ENCODE peak calls at places on chromosomes 6 and 20, in nine cellular contexts. P is uterus; Y is psoas muscle; Q is naive thymus-derived CD4-positive, alpha-beta T cell; B is cardiac muscle cell; Z is GM23248; I is adrenal gland; H is upper lobe of left lung; O is bronchial epithelial cell. J is an unnamed sample. For H3K36me3, the result is how much of the 10 kb centered on the place peaks cover.

GRCh38 chr6:35381132-35381531 is 38.8 kb downstream of the PPARD start:
- DNase-seq in P (no peak), Y (no peak), Q (no peak), B (no peak), Z (peak), I (no peak), H (no peak), O (no peak), J (peak)

GRCh38 chr20:13661070-13661687 is 22.4 kb upstream of the TASP1 start:
- DNase-seq in P (peak), Y (no peak), Q (no peak), B (peak), Z (no peak), I (no peak), H (no peak), O (no peak), J (no peak)

GRCh38 chr6:156731436-156731835 is 45.7 kb upstream of the ARID1B start:
- DNase-seq in P (no peak), Y (no peak), Q (no peak), B (peak), Z (peak), I (peak), H (no peak), O (peak), J (peak)

GRCh38 chr6:20313086-20313485 is 88.6 kb upstream of the E2F3 start:
- DNase-seq in P (no peak), Y (no peak), Q (no peak), B (no peak), Z (no peak), I (no peak), H (no peak), O (no peak), J (no peak)

GRCh38 chr6:25054469-25054868 is 118.7 kb upstream of the RIPOR2 start:
- DNase-seq in P (no peak), Y (no peak), Q (no peak), B (peak), Z (peak), I (no peak), H (no peak), O (peak), J (peak)

GRCh38 chr6:11718031-11718430 is 60.6 kb downstream of the ADTRP start:
- DNase-seq in P (no peak), Y (no peak), Q (no peak), B (no peak), Z (no peak), I (no peak), H (no peak), O (no peak), J (no peak)

GRCh38 chr6:121376411-121376810 is 42.1 kb upstream of the TBC1D32 start:
- DNase-seq in P (no peak), Y (no peak), Q (no peak), B (no peak), Z (no peak), I (no peak), H (no peak), O (no peak), J (no peak)

GRCh38 chr6:69179681-69180080 is 544.6 kb downstream of the ADGRB3 start:
- DNase-seq in P (no peak), Y (no peak), Q (no peak), B (no peak), Z (no peak), I (no peak), H (no peak), O (peak), J (no peak)

GRCh38 chr6:166904101-166904746 is 52.1 kb downstream of the RNASET2 start:
- DNase-seq in P (no peak), Y (no peak), Q (no peak), B (peak), Z (no peak), I (no peak), H (peak), O (no peak), J (no peak)

GRCh38 chr20:38067717-38068365 is 34.3 kb downstream of the RPRD1B start:
- DNase-seq in P (no peak), Y (no peak), Q (no peak), B (no peak), Z (no peak), I (no peak), H (no peak), O (no peak), J (no peak)

GRCh38 chr20:38073307-38074010 is 39.9 kb downstream of the RPRD1B start:
- DNase-seq in P (peak), Y (peak), Q (peak), B (peak), Z (peak), I (peak), H (no peak), O (peak), J (peak)

GRCh38 chr20:38076548-38076947 is 43.0 kb downstream of the RPRD1B start:
- DNase-seq in P (no peak), Y (no peak), Q (no peak), B (no peak), Z (no peak), I (no peak), H (no peak), O (no peak), J (no peak)

GRCh38 chr20:38075161-38075998 is 41.8 kb downstream of the RPRD1B start:
- DNase-seq in P (no peak), Y (no peak), Q (no peak), B (no peak), Z (no peak), I (no peak), H (no peak), O (no peak), J (peak)

DNA sequence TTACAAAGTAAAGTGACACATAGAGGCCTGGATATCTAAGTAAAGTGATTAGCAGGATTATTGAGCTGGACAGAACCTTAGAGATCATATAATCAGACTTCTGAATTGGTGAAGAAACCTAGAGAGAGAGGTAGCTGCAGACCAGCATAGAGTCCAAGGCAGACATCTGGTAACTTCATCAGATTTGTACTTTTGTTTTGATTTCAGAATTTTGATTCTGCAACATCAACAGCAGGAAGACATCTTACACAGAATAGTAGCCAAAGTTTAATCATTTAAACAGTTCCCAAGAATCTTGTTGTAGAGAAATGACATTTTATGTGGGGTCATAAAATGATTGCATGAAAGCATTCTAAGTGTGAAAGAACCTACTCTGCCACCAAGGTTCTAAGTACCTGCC is 39.3 kb downstream of the RPRD1B start:
- DNase-seq in P (no peak), Y (no peak), Q (no peak), B (no peak), Z (no peak), I (no peak), H (no peak), O (no peak), J (no peak)
- H3K36me3 ChIP-seq in P (under half), Y (under half), Q (under half), B (under half), Z (under half), I (under half), H (under half), O (under half), J (half or more)

GRCh38 chr6:31779908-31780307 is 2.8 kb upstream of the VWA7 start:
- DNase-seq in P (no peak), Y (no peak), Q (no peak), B (no peak), Z (no peak), I (no peak), H (peak), O (no peak), J (no peak)
- H3K36me3 ChIP-seq in P (under half), Y (half or more), Q (under half), B (under half), Z (under half), I (under half), H (under half), O (under half), J (half or more)

DNA sequence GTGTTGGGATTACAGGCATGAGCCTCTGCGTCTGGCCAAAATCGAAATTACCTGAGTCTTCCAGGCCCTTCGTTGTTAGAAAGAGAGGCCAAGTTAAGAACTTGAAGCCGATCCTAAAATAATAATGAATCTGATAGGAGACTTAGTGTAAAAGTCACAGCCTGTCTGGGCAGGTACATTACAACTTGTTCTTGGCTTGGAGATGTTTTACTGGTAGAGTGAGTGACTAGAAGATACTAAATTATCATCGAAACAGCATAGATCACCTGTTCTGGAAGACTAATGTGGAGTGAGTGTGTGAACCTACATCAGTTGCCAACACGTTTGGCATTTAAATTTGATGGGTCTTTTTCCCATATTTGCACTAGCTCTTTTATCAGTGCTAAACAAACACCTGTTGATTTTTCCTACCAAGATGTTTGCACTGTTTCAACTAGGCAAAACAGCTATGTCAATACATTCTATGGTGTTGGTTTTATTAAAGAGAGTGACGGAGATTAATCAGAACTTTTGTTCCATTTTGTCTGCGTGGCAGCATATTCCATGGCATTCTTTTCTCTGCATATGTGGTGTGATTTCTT is 4.6 kb upstream of the TMEM217 start:
- DNase-seq in P (no peak), Y (no peak), Q (no peak), B (no peak), Z (no peak), I (no peak), H (no peak), O (no peak), J (no peak)
- H3K36me3 ChIP-seq in P (under half), Y (under half), Q (under half), B (under half), Z (under half), I (under half), H (under half), O (under half), J (under half)

GRCh38 chr20:57657537-57658446 is 37.6 kb upstream of the ZBP1 start:
- DNase-seq in P (peak), Y (peak), Q (peak), B (no peak), Z (no peak), I (no peak), H (peak), O (peak), J (no peak)
- H3K36me3 ChIP-seq in P (under half), Y (under half), Q (under half), B (under half), Z (under half), I (under half), H (under half), O (under half), J (under half)

GRCh38 chr20:62320581-62321354 is 18.0 kb downstream of the ADRM1 start:
- DNase-seq in P (no peak), Y (peak), Q (no peak), B (no peak), Z (peak), I (no peak), H (peak), O (no peak), J (peak)
- H3K36me3 ChIP-seq in P (under half), Y (half or more), Q (under half), B (under half), Z (under half), I (under half), H (under half), O (half or more), J (under half)

GRCh38 chr6:13315896-13316295 is 12.4 kb downstream of the TBC1D7 start:
- DNase-seq in P (no peak), Y (no peak), Q (no peak), B (no peak), Z (no peak), I (no peak), H (no peak), O (no peak), J (no peak)
- H3K36me3 ChIP-seq in P (under half), Y (half or more), Q (under half), B (half or more), Z (under half), I (under half), H (under half), O (under half), J (half or more)

GRCh38 chr6:43335469-43335868 is 26.8 kb upstream of the CRIP3 start:
- DNase-seq in P (no peak), Y (no peak), Q (no peak), B (no peak), Z (no peak), I (no peak), H (no peak), O (no peak), J (no peak)

GRCh38 chr6:43334466-43335095 is 26.0 kb upstream of the CRIP3 start:
- DNase-seq in P (no peak), Y (no peak), Q (no peak), B (peak), Z (peak), I (peak), H (no peak), O (peak), J (peak)

GRCh38 chr6:43339168-43339567 is 30.3 kb downstream of the ZNF318 start:
- DNase-seq in P (no peak), Y (no peak), Q (no peak), B (no peak), Z (no peak), I (no peak), H (no peak), O (no peak), J (no peak)

GRCh38 chr6:43338243-43338642 is 29.6 kb upstream of the CRIP3 start:
- DNase-seq in P (no peak), Y (no peak), Q (no peak), B (no peak), Z (no peak), I (no peak), H (no peak), O (no peak), J (no peak)
- H3K36me3 ChIP-seq in P (under half), Y (half or more), Q (under half), B (half or more), Z (under half), I (under half), H (under half), O (under half), J (half or more)

DNA sequence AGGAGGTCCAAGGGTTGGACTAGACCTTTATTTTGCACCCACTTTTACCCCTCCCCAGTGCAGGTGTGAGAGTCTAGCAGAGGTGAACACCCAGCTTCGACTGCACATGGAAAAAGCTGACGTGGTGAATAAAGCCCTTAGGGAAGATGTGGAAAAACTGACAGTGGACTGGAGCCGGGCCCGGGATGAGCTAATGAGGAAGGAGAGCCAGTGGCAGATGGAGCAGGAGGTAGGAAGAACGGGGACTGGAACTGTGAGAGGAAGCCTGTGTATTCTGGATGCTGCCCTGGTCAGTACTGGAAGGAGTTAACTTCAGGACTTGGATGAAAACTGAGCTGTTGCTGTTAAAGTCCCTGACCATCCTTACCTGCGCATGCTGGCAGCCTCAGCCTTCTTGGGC is 10.6 kb downstream of the CEP250 start:
- DNase-seq in P (peak), Y (peak), Q (no peak), B (no peak), Z (no peak), I (no peak), H (no peak), O (no peak), J (no peak)
- H3K36me3 ChIP-seq in P (under half), Y (half or more), Q (under half), B (under half), Z (under half), I (under half), H (under half), O (under half), J (under half)

GRCh38 chr6:13295576-13295975 is 32.8 kb downstream of the TBC1D7 start:
- DNase-seq in P (no peak), Y (no peak), Q (no peak), B (no peak), Z (no peak), I (no peak), H (peak), O (no peak), J (no peak)
- H3K36me3 ChIP-seq in P (under half), Y (half or more), Q (under half), B (under half), Z (under half), I (under half), H (under half), O (under half), J (under half)

GRCh38 chr6:32169211-32169610 is 4.8 kb downstream of the EGFL8 start:
- DNase-seq in P (no peak), Y (no peak), Q (no peak), B (no peak), Z (peak), I (no peak), H (no peak), O (no peak), J (no peak)

GRCh38 chr6:32167154-32167760 is 2.9 kb downstream of the EGFL8 start:
- DNase-seq in P (no peak), Y (no peak), Q (no peak), B (no peak), Z (no peak), I (no peak), H (peak), O (no peak), J (no peak)

GRCh38 chr6:32167761-32168262 is 3.4 kb downstream of the EGFL8 start:
- DNase-seq in P (no peak), Y (no peak), Q (no peak), B (peak), Z (no peak), I (no peak), H (no peak), O (no peak), J (no peak)

GRCh38 chr6:32168807-32169206 is 4.4 kb downstream of the EGFL8 start:
- DNase-seq in P (no peak), Y (no peak), Q (no peak), B (peak), Z (peak), I (no peak), H (no peak), O (no peak), J (no peak)

DNA sequence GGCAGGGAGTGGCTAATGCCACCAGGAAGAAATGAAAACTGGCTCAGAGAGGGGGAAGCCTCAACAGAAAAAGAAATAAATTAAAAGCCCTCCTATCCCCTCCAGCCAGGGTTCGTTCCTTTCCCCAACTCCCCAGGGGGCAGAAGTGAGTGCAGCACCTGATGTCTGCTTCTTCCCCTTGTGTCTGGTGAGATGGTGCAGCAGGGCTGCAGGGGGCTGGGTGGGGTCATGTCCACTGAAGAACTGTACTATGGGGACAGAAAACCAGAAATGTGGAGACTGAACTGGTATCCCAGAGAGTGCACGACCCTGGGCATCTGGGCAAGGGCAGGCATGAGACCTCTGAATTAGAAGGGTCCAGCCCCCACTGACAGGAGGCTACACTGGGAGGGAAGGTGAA is 4.0 kb downstream of the EGFL8 start:
- DNase-seq in P (no peak), Y (no peak), Q (no peak), B (no peak), Z (no peak), I (no peak), H (no peak), O (no peak), J (no peak)
- H3K36me3 ChIP-seq in P (under half), Y (half or more), Q (under half), B (under half), Z (under half), I (under half), H (under half), O (under half), J (under half)

J was measured in adipocyte.